ENCODE peak calls at places on chromosomes 13 and 19, in ten cellular contexts. F is activated CD4-positive, alpha-beta T cell treated with anti-CD3 and anti-CD28 coated beads for 48 hours; Y is HCT116; Q is NCI-H82; N is ELF-1; B is stimulated activated CD4-positive, alpha-beta T cell treated with anti-CD3 and anti-CD28 coated beads, Interleukin-4, amount 100 ng/mL, for 48 hours; M is glutamatergic neuron; S is NCI-H2081; L is brain microvascular endothelial cell; Z is H9. X is an unnamed sample.

GRCh38 chr19:5671600-5671999 is 8.7 kb downstream of the MICOS13 start:
- DNase-seq in F (no peak), Y (no peak), Q (no peak), N (no peak), B (no peak), M (no peak), S (no peak), L (no peak), Z (no peak), X (no peak)

GRCh38 chr19:14337510-14337909 is 43.7 kb upstream of the ADGRE5 start:
- DNase-seq in F (peak; percentile 72), Y (peak; percentile 79), Q (peak; percentile 92), N (peak; percentile 78), B (no peak), M (no peak), S (peak; percentile 37), L (no peak), Z (peak; percentile 75), X (peak; percentile 18)

GRCh38 chr13:74465279-74465678 is 331.1 kb upstream of the KLF12 start:
- DNase-seq in F (no peak), Y (no peak), Q (peak; percentile 57), N (peak; percentile 58), B (no peak), M (peak; percentile 22), S (peak; percentile 35), L (no peak), Z (peak; percentile 34), X (no peak)

GRCh38 chr13:44421853-44422525 is 48.4 kb downstream of the SERP2 start:
- DNase-seq in F (no peak), Y (no peak), Q (no peak), N (no peak), B (no peak), M (no peak), S (no peak), L (no peak), Z (no peak), X (no peak)

GRCh38 chr13:60448907-60449510 is 52.0 kb downstream of the TDRD3 start:
- DNase-seq in F (no peak), Y (peak; percentile 28), Q (peak; percentile 53), N (no peak), B (no peak), M (no peak), S (peak; percentile 20), L (peak; percentile 61), Z (no peak), X (peak; percentile 28)

GRCh38 chr19:11373166-11373884 is 1.1 kb upstream of the SWSAP1 start:
- DNase-seq in F (no peak), Y (no peak), Q (peak; percentile 55), N (peak; percentile 59), B (no peak), M (peak; percentile 86), S (peak; percentile 77), L (no peak), Z (peak; percentile 74), X (no peak)

GRCh38 chr13:37869506-37869755 is 141 bp downstream of the TRPC4 start:
- DNase-seq in F (no peak), Y (no peak), Q (no peak), N (peak; percentile 61), B (no peak), M (peak; percentile 15), S (no peak), L (no peak), Z (peak; percentile 40), X (no peak)

GRCh38 chr13:100542546-100543156 is 45.9 kb downstream of the GGACT start:
- DNase-seq in F (no peak), Y (no peak), Q (peak; percentile 22), N (no peak), B (no peak), M (no peak), S (no peak), L (peak; percentile 5), Z (peak; percentile 26), X (peak; percentile 9)

GRCh38 chr19:13987101-13987890 is 18.8 kb downstream of the RFX1 start:
- DNase-seq in F (no peak), Y (no peak), Q (no peak), N (peak; percentile 37), B (no peak), M (no peak), S (no peak), L (no peak), Z (no peak), X (no peak)

GRCh38 chr19:48802623-48803022 is 8.2 kb downstream of the BCAT2 start:
- DNase-seq in F (no peak), Y (no peak), Q (no peak), N (no peak), B (no peak), M (no peak), S (no peak), L (no peak), Z (no peak), X (no peak)

GRCh38 chr19:6602729-6603114 is 11.8 kb upstream of the CD70 start:
- DNase-seq in F (no peak), Y (no peak), Q (no peak), N (no peak), B (no peak), M (no peak), S (no peak), L (no peak), Z (no peak), X (peak; percentile 16)

GRCh38 chr13:30739646-30740642 is 4.6 kb downstream of the ALOX5AP start:
- DNase-seq in F (peak; percentile 79), Y (peak; percentile 52), Q (no peak), N (peak; percentile 14), B (peak; percentile 60), M (no peak), S (no peak), L (peak; percentile 83), Z (no peak), X (peak; percentile 38)

X was measured in LoVo.